ENCODE peak calls at places on chromosomes 12 and 14, in ten cellular contexts. One of them, this sample, is unnamed.

GRCh38 chr14:55427439-55427838 is 13.0 kb downstream of the TBPL2 start:
- DNase-seq in astrocyte of the cerebellum: no peak
- DNase-seq in stimulated activated CD4-positive, alpha-beta T cell treated with anti-CD3 and anti-CD28 coated beads, Interleukin-2, amount 100 ng/mL, for 48 hours: no peak
- DNase-seq in activated T-cell treated with anti-CD3 and anti-CD28 coated beads, Interleukin-2, amount 50 U/mL, for 24 hours: no peak
- DNase-seq in foreskin fibroblast: no peak
- DNase-seq in endodermal cell: peak
- DNase-seq in body of pancreas: no peak
- DNase-seq in NCI-H1417 treated with DMSO at 0.1 percent for 48 hours: no peak
- DNase-seq in NCI-H1105: no peak
- DNase-seq in T-helper 2 cell: no peak
- DNase-seq in this sample: no peak

GRCh38 chr12:78121969-78122610 is 291.4 kb downstream of the NAV3 start:
- DNase-seq in astrocyte of the cerebellum: peak
- DNase-seq in stimulated activated CD4-positive, alpha-beta T cell treated with anti-CD3 and anti-CD28 coated beads, Interleukin-2, amount 100 ng/mL, for 48 hours: no peak
- DNase-seq in activated T-cell treated with anti-CD3 and anti-CD28 coated beads, Interleukin-2, amount 50 U/mL, for 24 hours: no peak
- DNase-seq in foreskin fibroblast: no peak
- DNase-seq in endodermal cell: no peak
- DNase-seq in body of pancreas: no peak
- DNase-seq in NCI-H1417 treated with DMSO at 0.1 percent for 48 hours: no peak
- DNase-seq in NCI-H1105: no peak
- DNase-seq in T-helper 2 cell: no peak
- DNase-seq in this sample: no peak

GRCh38 chr12:54429014-54429471 is 10.0 kb upstream of the ITGA5 start:
- DNase-seq in astrocyte of the cerebellum: no peak
- DNase-seq in stimulated activated CD4-positive, alpha-beta T cell treated with anti-CD3 and anti-CD28 coated beads, Interleukin-2, amount 100 ng/mL, for 48 hours: no peak
- DNase-seq in activated T-cell treated with anti-CD3 and anti-CD28 coated beads, Interleukin-2, amount 50 U/mL, for 24 hours: no peak
- DNase-seq in foreskin fibroblast: no peak
- DNase-seq in endodermal cell: peak
- DNase-seq in body of pancreas: no peak
- DNase-seq in NCI-H1417 treated with DMSO at 0.1 percent for 48 hours: no peak
- DNase-seq in NCI-H1105: no peak
- DNase-seq in T-helper 2 cell: no peak
- DNase-seq in this sample: no peak

GRCh38 chr14:54713364-54713763 is 146.4 kb downstream of the SAMD4A start:
- DNase-seq in astrocyte of the cerebellum: peak
- DNase-seq in stimulated activated CD4-positive, alpha-beta T cell treated with anti-CD3 and anti-CD28 coated beads, Interleukin-2, amount 100 ng/mL, for 48 hours: no peak
- DNase-seq in activated T-cell treated with anti-CD3 and anti-CD28 coated beads, Interleukin-2, amount 50 U/mL, for 24 hours: no peak
- DNase-seq in foreskin fibroblast: peak
- DNase-seq in endodermal cell: no peak
- DNase-seq in body of pancreas: no peak
- DNase-seq in NCI-H1417 treated with DMSO at 0.1 percent for 48 hours: no peak
- DNase-seq in NCI-H1105: no peak
- DNase-seq in T-helper 2 cell: no peak
- DNase-seq in this sample: no peak

GRCh38 chr14:65906948-65907347 is 494.4 kb downstream of the FUT8 start:
- DNase-seq in astrocyte of the cerebellum: no peak
- DNase-seq in stimulated activated CD4-positive, alpha-beta T cell treated with anti-CD3 and anti-CD28 coated beads, Interleukin-2, amount 100 ng/mL, for 48 hours: no peak
- DNase-seq in activated T-cell treated with anti-CD3 and anti-CD28 coated beads, Interleukin-2, amount 50 U/mL, for 24 hours: no peak
- DNase-seq in foreskin fibroblast: no peak
- DNase-seq in endodermal cell: no peak
- DNase-seq in body of pancreas: no peak
- DNase-seq in NCI-H1417 treated with DMSO at 0.1 percent for 48 hours: no peak
- DNase-seq in NCI-H1105: no peak
- DNase-seq in T-helper 2 cell: no peak
- DNase-seq in this sample: no peak

GRCh38 chr14:99065551-99065950 is 206.4 kb downstream of the BCL11B start:
- DNase-seq in astrocyte of the cerebellum: no peak
- DNase-seq in stimulated activated CD4-positive, alpha-beta T cell treated with anti-CD3 and anti-CD28 coated beads, Interleukin-2, amount 100 ng/mL, for 48 hours: no peak
- DNase-seq in activated T-cell treated with anti-CD3 and anti-CD28 coated beads, Interleukin-2, amount 50 U/mL, for 24 hours: no peak
- DNase-seq in foreskin fibroblast: no peak
- DNase-seq in endodermal cell: no peak
- DNase-seq in body of pancreas: no peak
- DNase-seq in NCI-H1417 treated with DMSO at 0.1 percent for 48 hours: no peak
- DNase-seq in NCI-H1105: no peak
- DNase-seq in T-helper 2 cell: no peak
- DNase-seq in this sample: no peak

GRCh38 chr14:32428875-32429274 is 99.8 kb downstream of the AKAP6 start:
- DNase-seq in astrocyte of the cerebellum: no peak
- DNase-seq in stimulated activated CD4-positive, alpha-beta T cell treated with anti-CD3 and anti-CD28 coated beads, Interleukin-2, amount 100 ng/mL, for 48 hours: no peak
- DNase-seq in activated T-cell treated with anti-CD3 and anti-CD28 coated beads, Interleukin-2, amount 50 U/mL, for 24 hours: no peak
- DNase-seq in foreskin fibroblast: no peak
- DNase-seq in endodermal cell: no peak
- DNase-seq in body of pancreas: no peak
- DNase-seq in NCI-H1417 treated with DMSO at 0.1 percent for 48 hours: no peak
- DNase-seq in NCI-H1105: no peak
- DNase-seq in T-helper 2 cell: no peak
- DNase-seq in this sample: no peak

GRCh38 chr14:79274641-79275366 is 936.5 kb downstream of the DIO2 start:
- DNase-seq in astrocyte of the cerebellum: no peak
- DNase-seq in stimulated activated CD4-positive, alpha-beta T cell treated with anti-CD3 and anti-CD28 coated beads, Interleukin-2, amount 100 ng/mL, for 48 hours: no peak
- DNase-seq in activated T-cell treated with anti-CD3 and anti-CD28 coated beads, Interleukin-2, amount 50 U/mL, for 24 hours: no peak
- DNase-seq in foreskin fibroblast: no peak
- DNase-seq in endodermal cell: no peak
- DNase-seq in body of pancreas: no peak
- DNase-seq in NCI-H1417 treated with DMSO at 0.1 percent for 48 hours: no peak
- DNase-seq in NCI-H1105: no peak
- DNase-seq in T-helper 2 cell: no peak
- DNase-seq in this sample: no peak

GRCh38 chr14:89270439-89271227 is 146.4 kb downstream of the FOXN3 start:
- DNase-seq in astrocyte of the cerebellum: no peak
- DNase-seq in stimulated activated CD4-positive, alpha-beta T cell treated with anti-CD3 and anti-CD28 coated beads, Interleukin-2, amount 100 ng/mL, for 48 hours: no peak
- DNase-seq in activated T-cell treated with anti-CD3 and anti-CD28 coated beads, Interleukin-2, amount 50 U/mL, for 24 hours: no peak
- DNase-seq in foreskin fibroblast: no peak
- DNase-seq in endodermal cell: no peak
- DNase-seq in body of pancreas: peak
- DNase-seq in NCI-H1417 treated with DMSO at 0.1 percent for 48 hours: no peak
- DNase-seq in NCI-H1105: no peak
- DNase-seq in T-helper 2 cell: no peak
- DNase-seq in this sample: no peak

GRCh38 chr12:110137786-110138185 is 13.6 kb downstream of the IFT81 start:
- DNase-seq in astrocyte of the cerebellum: no peak
- DNase-seq in stimulated activated CD4-positive, alpha-beta T cell treated with anti-CD3 and anti-CD28 coated beads, Interleukin-2, amount 100 ng/mL, for 48 hours: no peak
- DNase-seq in activated T-cell treated with anti-CD3 and anti-CD28 coated beads, Interleukin-2, amount 50 U/mL, for 24 hours: no peak
- DNase-seq in foreskin fibroblast: no peak
- DNase-seq in endodermal cell: no peak
- DNase-seq in body of pancreas: no peak
- DNase-seq in NCI-H1417 treated with DMSO at 0.1 percent for 48 hours: no peak
- DNase-seq in NCI-H1105: no peak
- DNase-seq in T-helper 2 cell: no peak
- DNase-seq in this sample: no peak

GRCh38 chr12:57464569-57464968 is 5.0 kb downstream of the GLI1 start:
- DNase-seq in astrocyte of the cerebellum: no peak
- DNase-seq in stimulated activated CD4-positive, alpha-beta T cell treated with anti-CD3 and anti-CD28 coated beads, Interleukin-2, amount 100 ng/mL, for 48 hours: no peak
- DNase-seq in activated T-cell treated with anti-CD3 and anti-CD28 coated beads, Interleukin-2, amount 50 U/mL, for 24 hours: no peak
- DNase-seq in foreskin fibroblast: no peak
- DNase-seq in endodermal cell: no peak
- DNase-seq in body of pancreas: no peak
- DNase-seq in NCI-H1417 treated with DMSO at 0.1 percent for 48 hours: no peak
- DNase-seq in NCI-H1105: no peak
- DNase-seq in T-helper 2 cell: no peak
- DNase-seq in this sample: no peak

GRCh38 chr12:6962285-6963015 is 8.0 kb downstream of the PHB2 start:
- DNase-seq in astrocyte of the cerebellum: no peak
- DNase-seq in stimulated activated CD4-positive, alpha-beta T cell treated with anti-CD3 and anti-CD28 coated beads, Interleukin-2, amount 100 ng/mL, for 48 hours: no peak
- DNase-seq in activated T-cell treated with anti-CD3 and anti-CD28 coated beads, Interleukin-2, amount 50 U/mL, for 24 hours: peak
- DNase-seq in foreskin fibroblast: no peak
- DNase-seq in endodermal cell: no peak
- DNase-seq in body of pancreas: peak
- DNase-seq in NCI-H1417 treated with DMSO at 0.1 percent for 48 hours: peak
- DNase-seq in NCI-H1105: peak
- DNase-seq in T-helper 2 cell: no peak
- DNase-seq in this sample: no peak

GRCh38 chr12:123634142-123634561 is 523 bp downstream of the GTF2H3 start:
- DNase-seq in astrocyte of the cerebellum: no peak
- DNase-seq in stimulated activated CD4-positive, alpha-beta T cell treated with anti-CD3 and anti-CD28 coated beads, Interleukin-2, amount 100 ng/mL, for 48 hours: no peak
- DNase-seq in activated T-cell treated with anti-CD3 and anti-CD28 coated beads, Interleukin-2, amount 50 U/mL, for 24 hours: peak
- DNase-seq in foreskin fibroblast: no peak
- DNase-seq in endodermal cell: peak
- DNase-seq in body of pancreas: peak
- DNase-seq in NCI-H1417 treated with DMSO at 0.1 percent for 48 hours: no peak
- DNase-seq in NCI-H1105: no peak
- DNase-seq in T-helper 2 cell: no peak
- DNase-seq in this sample: no peak

GRCh38 chr14:20848316-20848954 is 42.8 kb upstream of the RNASE3 start:
- DNase-seq in astrocyte of the cerebellum: no peak
- DNase-seq in stimulated activated CD4-positive, alpha-beta T cell treated with anti-CD3 and anti-CD28 coated beads, Interleukin-2, amount 100 ng/mL, for 48 hours: no peak
- DNase-seq in activated T-cell treated with anti-CD3 and anti-CD28 coated beads, Interleukin-2, amount 50 U/mL, for 24 hours: no peak
- DNase-seq in foreskin fibroblast: peak
- DNase-seq in endodermal cell: peak
- DNase-seq in body of pancreas: no peak
- DNase-seq in NCI-H1417 treated with DMSO at 0.1 percent for 48 hours: no peak
- DNase-seq in NCI-H1105: no peak
- DNase-seq in T-helper 2 cell: no peak
- DNase-seq in this sample: no peak

GRCh38 chr12:6200266-6201198 is at the start of gene CD9:
- DNase-seq in astrocyte of the cerebellum: no peak
- DNase-seq in stimulated activated CD4-positive, alpha-beta T cell treated with anti-CD3 and anti-CD28 coated beads, Interleukin-2, amount 100 ng/mL, for 48 hours: no peak
- DNase-seq in activated T-cell treated with anti-CD3 and anti-CD28 coated beads, Interleukin-2, amount 50 U/mL, for 24 hours: peak
- DNase-seq in foreskin fibroblast: peak
- DNase-seq in endodermal cell: peak
- DNase-seq in body of pancreas: peak
- DNase-seq in NCI-H1417 treated with DMSO at 0.1 percent for 48 hours: no peak
- DNase-seq in NCI-H1105: peak
- DNase-seq in T-helper 2 cell: no peak
- DNase-seq in this sample: no peak

GRCh38 chr14:59177229-59177628 is 11.2 kb upstream of the DAAM1 start:
- DNase-seq in astrocyte of the cerebellum: no peak
- DNase-seq in stimulated activated CD4-positive, alpha-beta T cell treated with anti-CD3 and anti-CD28 coated beads, Interleukin-2, amount 100 ng/mL, for 48 hours: no peak
- DNase-seq in activated T-cell treated with anti-CD3 and anti-CD28 coated beads, Interleukin-2, amount 50 U/mL, for 24 hours: no peak
- DNase-seq in foreskin fibroblast: peak
- DNase-seq in endodermal cell: peak
- DNase-seq in body of pancreas: no peak
- DNase-seq in NCI-H1417 treated with DMSO at 0.1 percent for 48 hours: no peak
- DNase-seq in NCI-H1105: no peak
- DNase-seq in T-helper 2 cell: no peak
- DNase-seq in this sample: no peak

GRCh38 chr14:73739174-73739898 is 25.2 kb upstream of the PNMA1 start:
- DNase-seq in astrocyte of the cerebellum: no peak
- DNase-seq in stimulated activated CD4-positive, alpha-beta T cell treated with anti-CD3 and anti-CD28 coated beads, Interleukin-2, amount 100 ng/mL, for 48 hours: no peak
- DNase-seq in activated T-cell treated with anti-CD3 and anti-CD28 coated beads, Interleukin-2, amount 50 U/mL, for 24 hours: no peak
- DNase-seq in foreskin fibroblast: no peak
- DNase-seq in endodermal cell: no peak
- DNase-seq in body of pancreas: no peak
- DNase-seq in NCI-H1417 treated with DMSO at 0.1 percent for 48 hours: no peak
- DNase-seq in NCI-H1105: no peak
- DNase-seq in T-helper 2 cell: no peak
- DNase-seq in this sample: no peak

GRCh38 chr14:72943876-72944430 is 17.7 kb downstream of the DCAF4 start:
- DNase-seq in astrocyte of the cerebellum: no peak
- DNase-seq in stimulated activated CD4-positive, alpha-beta T cell treated with anti-CD3 and anti-CD28 coated beads, Interleukin-2, amount 100 ng/mL, for 48 hours: no peak
- DNase-seq in activated T-cell treated with anti-CD3 and anti-CD28 coated beads, Interleukin-2, amount 50 U/mL, for 24 hours: no peak
- DNase-seq in foreskin fibroblast: no peak
- DNase-seq in endodermal cell: no peak
- DNase-seq in body of pancreas: no peak
- DNase-seq in NCI-H1417 treated with DMSO at 0.1 percent for 48 hours: no peak
- DNase-seq in NCI-H1105: no peak
- DNase-seq in T-helper 2 cell: no peak
- DNase-seq in this sample: no peak

GRCh38 chr12:116066381-116067230 is 210.9 kb downstream of the MED13L start:
- DNase-seq in astrocyte of the cerebellum: no peak
- DNase-seq in stimulated activated CD4-positive, alpha-beta T cell treated with anti-CD3 and anti-CD28 coated beads, Interleukin-2, amount 100 ng/mL, for 48 hours: peak
- DNase-seq in activated T-cell treated with anti-CD3 and anti-CD28 coated beads, Interleukin-2, amount 50 U/mL, for 24 hours: peak
- DNase-seq in foreskin fibroblast: peak
- DNase-seq in endodermal cell: peak
- DNase-seq in body of pancreas: peak
- DNase-seq in NCI-H1417 treated with DMSO at 0.1 percent for 48 hours: no peak
- DNase-seq in NCI-H1105: no peak
- DNase-seq in T-helper 2 cell: peak
- DNase-seq in this sample: peak

GRCh38 chr12:121124402-121125109 is 8.1 kb upstream of the P2RX7 start:
- DNase-seq in astrocyte of the cerebellum: peak
- DNase-seq in stimulated activated CD4-positive, alpha-beta T cell treated with anti-CD3 and anti-CD28 coated beads, Interleukin-2, amount 100 ng/mL, for 48 hours: no peak
- DNase-seq in activated T-cell treated with anti-CD3 and anti-CD28 coated beads, Interleukin-2, amount 50 U/mL, for 24 hours: peak
- DNase-seq in foreskin fibroblast: peak
- DNase-seq in endodermal cell: peak
- DNase-seq in body of pancreas: peak
- DNase-seq in NCI-H1417 treated with DMSO at 0.1 percent for 48 hours: no peak
- DNase-seq in NCI-H1105: no peak
- DNase-seq in T-helper 2 cell: no peak
- DNase-seq in this sample: no peak

GRCh38 chr12:23423796-23424195 is 525.7 kb downstream of the SOX5 start:
- DNase-seq in astrocyte of the cerebellum: no peak
- DNase-seq in stimulated activated CD4-positive, alpha-beta T cell treated with anti-CD3 and anti-CD28 coated beads, Interleukin-2, amount 100 ng/mL, for 48 hours: no peak
- DNase-seq in activated T-cell treated with anti-CD3 and anti-CD28 coated beads, Interleukin-2, amount 50 U/mL, for 24 hours: no peak
- DNase-seq in foreskin fibroblast: no peak
- DNase-seq in endodermal cell: no peak
- DNase-seq in body of pancreas: no peak
- DNase-seq in NCI-H1417 treated with DMSO at 0.1 percent for 48 hours: no peak
- DNase-seq in NCI-H1105: no peak
- DNase-seq in T-helper 2 cell: no peak
- DNase-seq in this sample: no peak

GRCh38 chr14:36618641-36619040 is 36.2 kb upstream of the NKX2-8 start:
- DNase-seq in astrocyte of the cerebellum: no peak
- DNase-seq in stimulated activated CD4-positive, alpha-beta T cell treated with anti-CD3 and anti-CD28 coated beads, Interleukin-2, amount 100 ng/mL, for 48 hours: no peak
- DNase-seq in activated T-cell treated with anti-CD3 and anti-CD28 coated beads, Interleukin-2, amount 50 U/mL, for 24 hours: no peak
- DNase-seq in foreskin fibroblast: peak
- DNase-seq in endodermal cell: no peak
- DNase-seq in body of pancreas: no peak
- DNase-seq in NCI-H1417 treated with DMSO at 0.1 percent for 48 hours: no peak
- DNase-seq in NCI-H1105: no peak
- DNase-seq in T-helper 2 cell: no peak
- DNase-seq in this sample: no peak

GRCh38 chr12:106282457-106283097 is 20.0 kb upstream of the TCP11L2 start:
- DNase-seq in astrocyte of the cerebellum: no peak
- DNase-seq in stimulated activated CD4-positive, alpha-beta T cell treated with anti-CD3 and anti-CD28 coated beads, Interleukin-2, amount 100 ng/mL, for 48 hours: peak
- DNase-seq in activated T-cell treated with anti-CD3 and anti-CD28 coated beads, Interleukin-2, amount 50 U/mL, for 24 hours: peak
- DNase-seq in foreskin fibroblast: peak
- DNase-seq in endodermal cell: peak
- DNase-seq in body of pancreas: peak
- DNase-seq in NCI-H1417 treated with DMSO at 0.1 percent for 48 hours: no peak
- DNase-seq in NCI-H1105: peak
- DNase-seq in T-helper 2 cell: peak
- DNase-seq in this sample: peak

GRCh38 chr12:14607561-14607960 is 39.9 kb upstream of the PLBD1 start:
- DNase-seq in astrocyte of the cerebellum: no peak
- DNase-seq in stimulated activated CD4-positive, alpha-beta T cell treated with anti-CD3 and anti-CD28 coated beads, Interleukin-2, amount 100 ng/mL, for 48 hours: no peak
- DNase-seq in activated T-cell treated with anti-CD3 and anti-CD28 coated beads, Interleukin-2, amount 50 U/mL, for 24 hours: no peak
- DNase-seq in foreskin fibroblast: no peak
- DNase-seq in endodermal cell: no peak
- DNase-seq in body of pancreas: no peak
- DNase-seq in NCI-H1417 treated with DMSO at 0.1 percent for 48 hours: no peak
- DNase-seq in NCI-H1105: no peak
- DNase-seq in T-helper 2 cell: no peak
- DNase-seq in this sample: no peak

GRCh38 chr12:83123039-83123438 is 436.3 kb downstream of the TMTC2 start:
- DNase-seq in astrocyte of the cerebellum: no peak
- DNase-seq in stimulated activated CD4-positive, alpha-beta T cell treated with anti-CD3 and anti-CD28 coated beads, Interleukin-2, amount 100 ng/mL, for 48 hours: no peak
- DNase-seq in activated T-cell treated with anti-CD3 and anti-CD28 coated beads, Interleukin-2, amount 50 U/mL, for 24 hours: no peak
- DNase-seq in foreskin fibroblast: peak
- DNase-seq in endodermal cell: no peak
- DNase-seq in body of pancreas: no peak
- DNase-seq in NCI-H1417 treated with DMSO at 0.1 percent for 48 hours: no peak
- DNase-seq in NCI-H1105: no peak
- DNase-seq in T-helper 2 cell: no peak
- DNase-seq in this sample: no peak

GRCh38 chr14:105866841-105867321 is 340.5 kb downstream of the TMEM121 start:
- DNase-seq in astrocyte of the cerebellum: no peak
- DNase-seq in stimulated activated CD4-positive, alpha-beta T cell treated with anti-CD3 and anti-CD28 coated beads, Interleukin-2, amount 100 ng/mL, for 48 hours: no peak
- DNase-seq in activated T-cell treated with anti-CD3 and anti-CD28 coated beads, Interleukin-2, amount 50 U/mL, for 24 hours: peak
- DNase-seq in foreskin fibroblast: no peak
- DNase-seq in endodermal cell: peak
- DNase-seq in body of pancreas: peak
- DNase-seq in NCI-H1417 treated with DMSO at 0.1 percent for 48 hours: no peak
- DNase-seq in NCI-H1105: no peak
- DNase-seq in T-helper 2 cell: no peak
- DNase-seq in this sample: no peak

GRCh38 chr12:120234643-120235368 is 30.7 kb downstream of the PXN start:
- DNase-seq in astrocyte of the cerebellum: peak
- DNase-seq in stimulated activated CD4-positive, alpha-beta T cell treated with anti-CD3 and anti-CD28 coated beads, Interleukin-2, amount 100 ng/mL, for 48 hours: no peak
- DNase-seq in activated T-cell treated with anti-CD3 and anti-CD28 coated beads, Interleukin-2, amount 50 U/mL, for 24 hours: no peak
- DNase-seq in foreskin fibroblast: peak
- DNase-seq in endodermal cell: peak
- DNase-seq in body of pancreas: peak
- DNase-seq in NCI-H1417 treated with DMSO at 0.1 percent for 48 hours: no peak
- DNase-seq in NCI-H1105: no peak
- DNase-seq in T-helper 2 cell: no peak
- DNase-seq in this sample: peak

GRCh38 chr14:106309423-106309822 is 783.0 kb downstream of the TMEM121 start:
- DNase-seq in astrocyte of the cerebellum: no peak
- DNase-seq in stimulated activated CD4-positive, alpha-beta T cell treated with anti-CD3 and anti-CD28 coated beads, Interleukin-2, amount 100 ng/mL, for 48 hours: no peak
- DNase-seq in activated T-cell treated with anti-CD3 and anti-CD28 coated beads, Interleukin-2, amount 50 U/mL, for 24 hours: no peak
- DNase-seq in foreskin fibroblast: no peak
- DNase-seq in endodermal cell: no peak
- DNase-seq in body of pancreas: no peak
- DNase-seq in NCI-H1417 treated with DMSO at 0.1 percent for 48 hours: no peak
- DNase-seq in NCI-H1105: no peak
- DNase-seq in T-helper 2 cell: no peak
- DNase-seq in this sample: no peak